ENCODE peak calls at places on chromosomes 5 and 9, in five cellular contexts. C is foreskin keratinocyte, X is PC-9, Z is fibroblast of lung, F is transverse colon. Q is an unnamed sample.

GRCh38 chr5:14305045-14305444 is 161.9 kb downstream of the TRIO start:
- DNase-seq in Z (peak; percentile 92), F (no peak), C (peak; percentile 75), X (peak; percentile 49), Q (no peak)

GRCh38 chr9:125659954-125660353 is 47.1 kb downstream of the MAPKAP1 start:
- DNase-seq in F (no peak), C (peak; percentile 27), X (no peak), Z (peak; percentile 89), Q (no peak)

GRCh38 chr5:57499262-57500050 is 16.8 kb upstream of the ACTBL2 start:
- DNase-seq in Z (peak; percentile 57), X (peak; percentile 84), F (no peak), C (peak; percentile 36), Q (no peak)

GRCh38 chr5:88743231-88743879 is 139.6 kb downstream of the MEF2C start:
- DNase-seq in X (peak; percentile 64), F (no peak), C (no peak), Z (peak; percentile 20), Q (no peak)

GRCh38 chr5:74124826-74125225 is 498.8 kb downstream of the ARHGEF28 start:
- DNase-seq in C (no peak), Z (peak; percentile 19), F (no peak), X (no peak), Q (no peak)

GRCh38 chr9:110048473-110048975 is 159.4 kb downstream of the C9orf152 start:
- DNase-seq in X (peak; percentile 40), C (no peak), Z (peak; percentile 83), F (peak; percentile 84), Q (peak; percentile 95)

GRCh38 chr5:181069767-181070491 is 29.9 kb downstream of the BTNL9 start:
- DNase-seq in Z (no peak), C (no peak), X (no peak), F (no peak), Q (no peak)

GRCh38 chr5:148474025-148474511 is 90.3 kb downstream of the FBXO38 start:
- DNase-seq in Z (peak; percentile 83), X (no peak), C (no peak), F (no peak), Q (no peak)

GRCh38 chr5:107799306-107799705 is 128.6 kb upstream of the EFNA5 start:
- DNase-seq in F (no peak), Z (no peak), X (no peak), C (no peak), Q (no peak)

GRCh38 chr5:82313016-82313415 is 34.9 kb upstream of the RPS23 start:
- DNase-seq in C (no peak), X (peak; percentile 84), Z (peak; percentile 41), F (peak; percentile 50), Q (no peak)

GRCh38 chr5:179207470-179207869 is 137.8 kb downstream of the ADAMTS2 start:
- DNase-seq in C (no peak), F (no peak), X (no peak), Z (no peak), Q (no peak)

GRCh38 chr5:128252196-128252595 is 168.6 kb downstream of the SLC12A2 start:
- DNase-seq in C (no peak), F (no peak), X (no peak), Z (peak; percentile 11), Q (no peak)

GRCh38 chr9:37201581-37201980 is 81.2 kb downstream of the ZCCHC7 start:
- DNase-seq in F (no peak), C (no peak), X (no peak), Z (no peak), Q (no peak)

GRCh38 chr9:113153599-113153998 is 2.8 kb downstream of the SLC31A2 start:
- DNase-seq in Z (no peak), C (no peak), F (no peak), X (no peak), Q (no peak)

GRCh38 chr9:31089822-31090221 is 1294.6 kb upstream of the ACO1 start:
- DNase-seq in F (no peak), Z (peak; percentile 77), X (no peak), C (peak; percentile 50), Q (no peak)

GRCh38 chr9:131676431-131676972 is 63.4 kb downstream of the RAPGEF1 start:
- DNase-seq in C (no peak), F (peak; percentile 54), Z (no peak), X (no peak), Q (no peak)

GRCh38 chr5:98784411-98784810 is 10.9 kb downstream of the RGMB start:
- DNase-seq in C (no peak), F (no peak), Z (no peak), X (no peak), Q (no peak)

GRCh38 chr9:121838757-121839669 is 187.6 kb downstream of the DAB2IP start:
- DNase-seq in F (no peak), Z (no peak), C (no peak), X (no peak), Q (no peak)

GRCh38 chr9:132008871-132009812 is 70.5 kb downstream of the MED27 start:
- DNase-seq in C (peak; percentile 64), Z (peak; percentile 33), F (no peak), X (no peak), Q (no peak)

GRCh38 chr9:131835132-131835910 is 95.4 kb upstream of the RAPGEF1 start:
- DNase-seq in X (no peak), F (no peak), Z (no peak), C (no peak), Q (no peak)

GRCh38 chr5:174288436-174288835 is 242.9 kb downstream of the NSG2 start:
- DNase-seq in X (no peak), C (no peak), F (no peak), Z (no peak), Q (no peak)

GRCh38 chr9:91972076-91972626 is 22.1 kb upstream of the ROR2 start:
- DNase-seq in Z (no peak), X (no peak), F (no peak), C (no peak), Q (no peak)

GRCh38 chr5:130526708-130527107 is 622.4 kb downstream of the CHSY3 start:
- DNase-seq in Z (peak; percentile 84), F (no peak), X (no peak), C (no peak), Q (no peak)

GRCh38 chr9:4105183-4105582 is 194.7 kb downstream of the GLIS3 start:
- DNase-seq in C (no peak), X (no peak), Z (no peak), F (no peak), Q (no peak)

GRCh38 chr5:145925353-145925752 is 11.0 kb upstream of the SH3RF2 start:
- DNase-seq in Z (peak; percentile 98), C (peak; percentile 84), X (peak; percentile 95), F (no peak), Q (no peak)
- H3K27ac ChIP-seq in Z (no peak overlapping the region), C (peak overlapping the region; percentile 80), X (peak overlapping the region; percentile 73), F (no peak overlapping the region), Q (peak overlapping the region; percentile 6)

GRCh38 chr5:150164211-150164610 is 2.4 kb upstream of the CDX1 start:
- DNase-seq in F (no peak), C (no peak), X (no peak), Z (no peak), Q (no peak)

GRCh38 chr5:150167163-150167798 is 703 bp downstream of the CDX1 start:
- DNase-seq in Z (no peak), F (no peak), C (no peak), X (no peak), Q (no peak)

GRCh38 chr5:150164640-150165039 is 1.9 kb upstream of the CDX1 start:
- DNase-seq in X (no peak), F (peak; percentile 63), Z (no peak), C (no peak), Q (no peak)

GRCh38 chr5:150167908-150168307 is 1.3 kb downstream of the CDX1 start:
- DNase-seq in X (no peak), C (no peak), Z (no peak), F (peak; percentile 59), Q (no peak)

DNA sequence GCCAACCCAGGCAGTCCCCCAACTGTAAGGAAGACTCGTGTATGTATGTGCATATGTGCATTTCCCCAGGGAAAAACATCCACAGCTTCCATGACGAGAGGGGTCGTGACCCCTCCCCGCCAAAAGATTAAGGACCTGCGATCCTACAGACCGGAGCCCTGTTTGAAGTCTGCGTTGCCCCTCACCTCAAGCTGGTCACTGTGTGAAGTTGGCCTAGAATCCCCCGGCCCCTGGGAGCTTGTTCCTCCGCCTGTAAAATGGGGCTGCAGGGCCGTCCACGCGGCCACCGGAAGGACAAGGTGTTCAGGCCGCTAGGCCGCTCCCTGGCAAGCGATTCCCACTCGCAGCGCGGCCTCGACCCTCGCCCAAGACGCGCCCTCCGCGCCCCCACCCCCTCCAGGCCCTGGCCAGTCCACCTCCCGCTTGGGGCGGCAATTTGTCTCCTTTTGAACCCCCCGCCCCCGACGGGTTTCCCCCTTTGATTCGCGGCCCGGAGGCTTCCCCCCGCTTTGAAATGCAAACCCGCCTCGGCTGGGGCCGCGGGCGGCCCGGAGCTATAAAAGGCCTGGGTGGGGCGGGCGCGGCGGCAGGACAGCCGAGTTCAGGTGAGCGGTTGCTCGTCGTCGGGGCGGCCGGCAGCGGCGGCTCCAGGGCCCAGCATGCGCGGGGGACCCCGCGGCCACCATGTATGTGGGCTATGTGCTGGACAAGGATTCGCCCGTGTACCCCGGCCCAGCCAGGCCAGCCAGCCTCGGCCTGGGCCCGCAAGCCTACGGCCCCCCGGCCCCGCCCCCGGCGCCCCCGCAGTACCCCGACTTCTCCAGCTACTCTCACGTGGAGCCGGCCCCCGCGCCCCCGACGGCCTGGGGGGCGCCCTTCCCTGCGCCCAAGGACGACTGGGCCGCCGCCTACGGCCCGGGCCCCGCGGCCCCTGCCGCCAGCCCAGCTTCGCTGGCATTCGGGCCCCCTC is at the start of gene CDX1:
- DNase-seq in F (peak; percentile 76), Z (no peak), X (no peak), C (no peak), Q (no peak)
- H3K27me3 ChIP-seq in F (peaks cover 13% of the 10 kb centered on the region), Z (peaks cover 15% of the 10 kb centered on the region), X (peaks cover 7% of the 10 kb centered on the region), C (peaks cover 63% of the 10 kb centered on the region), Q (peaks cover 57% of the 10 kb centered on the region)

DNA sequence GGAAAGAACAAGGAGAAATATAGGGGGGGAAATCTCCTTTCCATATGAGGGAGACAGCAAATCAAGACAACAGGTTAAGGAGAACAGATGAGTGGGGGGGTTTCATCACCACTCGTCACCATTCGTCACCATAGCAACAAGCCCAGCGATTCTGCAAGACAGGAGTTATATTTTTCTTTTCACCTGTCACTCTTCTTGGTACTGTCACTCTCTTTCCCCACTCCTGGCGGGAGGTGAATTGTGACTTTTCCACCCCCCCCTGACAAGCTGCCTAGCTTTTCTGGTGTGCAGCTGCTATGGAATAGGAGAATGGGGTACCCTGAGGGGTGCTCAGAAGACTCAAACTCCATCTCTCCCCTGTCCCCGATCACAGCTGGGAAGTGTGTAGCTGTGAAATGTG is 239.9 kb downstream of the FAM114A2 start:
- DNase-seq in F (no peak), Z (no peak), X (no peak), C (no peak), Q (no peak)
- H3K27ac ChIP-seq in F (no peak overlapping the region), Z (no peak overlapping the region), X (no peak overlapping the region), C (no peak overlapping the region), Q (no peak overlapping the region)

GRCh38 chr5:75601567-75601966 is 9.7 kb upstream of the ANKDD1B start:
- DNase-seq in X (no peak), Z (no peak), F (no peak), C (no peak), Q (no peak)

GRCh38 chr5:75600535-75600934 is 10.7 kb upstream of the ANKDD1B start:
- DNase-seq in F (no peak), C (no peak), Z (no peak), X (no peak), Q (no peak)

GRCh38 chr5:75603421-75603820 is 7.8 kb upstream of the ANKDD1B start:
- DNase-seq in F (no peak), C (peak; percentile 80), X (no peak), Z (peak; percentile 84), Q (no peak)

GRCh38 chr5:75601996-75602395 is 9.3 kb upstream of the ANKDD1B start:
- DNase-seq in X (peak; percentile 91), F (no peak), Z (peak; percentile 48), C (peak; percentile 84), Q (no peak)

GRCh38 chr5:75603835-75604234 is 7.4 kb upstream of the ANKDD1B start:
- DNase-seq in C (no peak), Z (no peak), X (no peak), F (no peak), Q (no peak)
- H3K27me3 ChIP-seq in C (no peaks in the 10 kb centered on the region), Z (no peaks in the 10 kb centered on the region), X (no peaks in the 10 kb centered on the region), F (no peaks in the 10 kb centered on the region), Q (no peaks in the 10 kb centered on the region)

GRCh38 chr5:133328800-133329199 is 277.0 kb downstream of the HSPA4 start:
- DNase-seq in X (no peak), F (no peak), Z (no peak), C (no peak), Q (no peak)
- H3K27ac ChIP-seq in X (no peak overlapping the region), F (no peak overlapping the region), Z (no peak overlapping the region), C (no peak overlapping the region), Q (no peak overlapping the region)